ENCODE peak calls at places on chromosomes 16 and 17, in four cellular contexts. T is K562, C is H1, Y is HepG2. N is an unnamed sample.

GRCh38 chr17:8288336-8289102 is at the start of gene RANGRF:
- DNase-seq in T (peak; percentile 68), C (peak; percentile 60), Y (peak; percentile 77), N (peak; percentile 40)

GRCh38 chr17:36686123-36686669 is 84.8 kb downstream of the MRM1 start:
- DNase-seq in T (no peak), C (no peak), Y (no peak), N (no peak)

GRCh38 chr17:8188408-8188839 is 1.6 kb downstream of the BORCS6 start:
- DNase-seq in T (no peak), C (no peak), Y (no peak), N (no peak)

GRCh38 chr16:2473999-2474876 is 689 bp upstream of the TBC1D24 start:
- DNase-seq in T (peak; percentile 63), C (no peak), Y (no peak), N (no peak)

GRCh38 chr17:16516594-16517018 is 24.6 kb upstream of the LRRC75A start:
- DNase-seq in T (peak; percentile 39), C (no peak), Y (no peak), N (no peak)

GRCh38 chr17:4740025-4740351 is 260 bp upstream of the CXCL16 start:
- DNase-seq in T (no peak), C (no peak), Y (no peak), N (no peak)

GRCh38 chr16:77660311-77660710 is 62.0 kb upstream of the NUDT7 start:
- DNase-seq in T (peak; percentile 16), C (no peak), Y (peak; percentile 35), N (no peak)

GRCh38 chr17:17555151-17555550 is 36.4 kb downstream of the PEMT start:
- DNase-seq in T (no peak), C (no peak), Y (no peak), N (no peak)

GRCh38 chr17:71441098-71441497 is 679.7 kb upstream of the SOX9 start:
- DNase-seq in T (no peak), C (no peak), Y (no peak), N (no peak)

GRCh38 chr17:31195305-31195704 is 100.5 kb downstream of the NF1 start:
- DNase-seq in T (no peak), C (no peak), Y (no peak), N (no peak)

GRCh38 chr17:5769936-5770335 is 185.6 kb upstream of the NLRP1 start:
- DNase-seq in T (no peak), C (no peak), Y (no peak), N (no peak)

GRCh38 chr17:28545141-28545503 is 7.3 kb downstream of the UNC119 start:
- DNase-seq in T (no peak), C (no peak), Y (no peak), N (no peak)

GRCh38 chr17:49755681-49756283 is 8.1 kb downstream of the FAM117A start:
- DNase-seq in T (no peak), C (no peak), Y (no peak), N (no peak)

GRCh38 chr16:11139624-11140375 is 116.2 kb downstream of the SOCS1 start:
- DNase-seq in T (no peak), C (no peak), Y (peak; percentile 62), N (no peak)

GRCh38 chr16:69417537-69418199 is 6.8 kb upstream of the CYB5B start:
- DNase-seq in T (no peak), C (no peak), Y (peak; percentile 58), N (no peak)

GRCh38 chr16:71373073-71373472 is 14.6 kb downstream of the CALB2 start:
- DNase-seq in T (no peak), C (no peak), Y (no peak), N (no peak)

GRCh38 chr17:65222216-65222738 is 85.1 kb downstream of the RGS9 start:
- DNase-seq in T (no peak), C (no peak), Y (no peak), N (no peak)

GRCh38 chr17:1703063-1703462 is 7.1 kb downstream of the TLCD2 start:
- DNase-seq in T (no peak), C (no peak), Y (no peak), N (no peak)

GRCh38 chr16:3355589-3355988 is at the start of gene OR2C1:
- DNase-seq in T (no peak), C (no peak), Y (no peak), N (no peak)

GRCh38 chr17:62826956-62827355 is 18.8 kb upstream of the MARCHF10 start:
- DNase-seq in T (no peak), C (no peak), Y (no peak), N (no peak)

GRCh38 chr17:34717092-34717491 is 137.7 kb downstream of the TMEM132E start:
- DNase-seq in T (no peak), C (no peak), Y (no peak), N (no peak)

GRCh38 chr16:15041260-15042011 is 14.4 kb downstream of the NTAN1 start:
- DNase-seq in T (peak; percentile 47), C (no peak), Y (no peak), N (no peak)

GRCh38 chr17:77140878-77141767 is at the start of gene SEC14L1:
- DNase-seq in T (peak; percentile 77), C (peak; percentile 29), Y (peak; percentile 68), N (no peak)

GRCh38 chr16:72927199-72928088 is 120.5 kb downstream of the ZFHX3 start:
- DNase-seq in T (no peak), C (no peak), Y (peak; percentile 95), N (no peak)

GRCh38 chr16:72924918-72925630 is 122.9 kb downstream of the ZFHX3 start:
- DNase-seq in T (no peak), C (no peak), Y (peak; percentile 100), N (no peak)

GRCh38 chr16:72926671-72927070 is 121.3 kb downstream of the ZFHX3 start:
- DNase-seq in T (no peak), C (no peak), Y (no peak), N (no peak)

GRCh38 chr16:72925631-72925979 is 122.3 kb downstream of the ZFHX3 start:
- DNase-seq in T (no peak), C (no peak), Y (no peak), N (no peak)

GRCh38 chr16:72928089-72928981 is 119.6 kb downstream of the ZFHX3 start:
- DNase-seq in T (no peak), C (no peak), Y (no peak), N (no peak)
- TF ChIP-seq HDAC6 in T (no peak), C (no peak), Y (no peak), N (no peak)

DNA sequence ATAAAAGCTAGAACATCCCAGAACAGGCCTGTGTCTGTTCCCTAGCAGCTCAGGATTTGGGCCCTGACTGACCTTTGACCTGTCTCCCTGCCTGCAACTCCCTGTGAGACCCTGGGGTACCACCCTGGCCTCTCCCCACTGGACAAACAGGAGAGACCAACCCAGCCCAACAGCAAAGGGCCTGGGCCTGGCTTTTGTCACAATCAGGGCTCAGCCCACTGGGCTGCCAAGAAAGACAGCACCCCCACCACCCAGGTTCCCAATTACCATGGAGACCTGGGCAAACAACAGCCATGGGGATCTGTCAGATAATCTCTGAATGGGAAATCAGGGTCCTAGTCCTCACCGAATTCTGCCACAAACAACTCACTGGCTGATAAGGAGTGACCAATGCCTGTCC is 11.1 kb downstream of the PLLP start:
- DNase-seq in T (peak; percentile 10), C (no peak), Y (no peak), N (no peak)
- TF ChIP-seq HDAC6 in T (no peak), C (no peak), Y (no peak), N (no peak)

DNA sequence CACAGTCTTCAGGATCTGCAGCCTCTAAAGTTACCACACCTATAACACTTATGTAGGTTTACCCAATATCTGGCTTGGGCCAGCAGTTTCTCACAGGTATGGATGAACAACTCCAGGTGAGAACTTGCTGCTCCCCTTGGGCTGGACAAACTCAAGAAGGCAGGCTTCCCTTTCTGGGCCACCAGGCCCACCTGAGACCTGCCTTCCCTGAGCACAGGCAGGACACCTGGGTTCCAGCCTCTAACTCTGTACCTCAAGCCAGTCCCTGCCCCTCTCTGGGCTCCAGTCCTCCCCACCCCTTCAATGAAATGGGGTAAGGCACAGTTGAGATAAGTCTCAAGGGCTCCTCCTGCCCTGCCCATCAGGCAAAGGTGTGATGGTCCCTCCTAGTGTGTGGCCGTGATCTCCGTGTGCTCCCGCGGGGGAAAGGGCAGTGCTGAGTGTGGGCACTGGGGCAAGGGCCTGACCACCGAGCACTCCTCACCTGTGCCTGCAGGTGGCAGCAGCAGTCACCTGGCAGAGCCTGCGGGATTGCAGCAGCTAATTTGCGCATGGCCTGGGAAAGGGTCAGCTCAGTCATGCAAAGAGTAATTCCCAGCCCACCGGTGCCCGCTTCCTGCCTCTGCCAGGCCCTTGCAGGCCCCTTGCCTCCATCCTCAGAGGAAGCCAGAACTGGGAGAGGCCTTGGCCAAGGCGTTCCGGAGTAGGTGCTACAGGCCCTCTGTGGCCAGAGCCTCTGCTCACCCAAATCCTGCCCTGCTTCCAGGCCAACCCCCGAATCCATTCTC is 28.2 kb upstream of the ADGRG1 start:
- DNase-seq in T (peak; percentile 56), C (peak; percentile 59), Y (peak; percentile 70), N (no peak)
- TF ChIP-seq HDAC6 in T (no peak), C (no peak), Y (no peak), N (no peak)

DNA sequence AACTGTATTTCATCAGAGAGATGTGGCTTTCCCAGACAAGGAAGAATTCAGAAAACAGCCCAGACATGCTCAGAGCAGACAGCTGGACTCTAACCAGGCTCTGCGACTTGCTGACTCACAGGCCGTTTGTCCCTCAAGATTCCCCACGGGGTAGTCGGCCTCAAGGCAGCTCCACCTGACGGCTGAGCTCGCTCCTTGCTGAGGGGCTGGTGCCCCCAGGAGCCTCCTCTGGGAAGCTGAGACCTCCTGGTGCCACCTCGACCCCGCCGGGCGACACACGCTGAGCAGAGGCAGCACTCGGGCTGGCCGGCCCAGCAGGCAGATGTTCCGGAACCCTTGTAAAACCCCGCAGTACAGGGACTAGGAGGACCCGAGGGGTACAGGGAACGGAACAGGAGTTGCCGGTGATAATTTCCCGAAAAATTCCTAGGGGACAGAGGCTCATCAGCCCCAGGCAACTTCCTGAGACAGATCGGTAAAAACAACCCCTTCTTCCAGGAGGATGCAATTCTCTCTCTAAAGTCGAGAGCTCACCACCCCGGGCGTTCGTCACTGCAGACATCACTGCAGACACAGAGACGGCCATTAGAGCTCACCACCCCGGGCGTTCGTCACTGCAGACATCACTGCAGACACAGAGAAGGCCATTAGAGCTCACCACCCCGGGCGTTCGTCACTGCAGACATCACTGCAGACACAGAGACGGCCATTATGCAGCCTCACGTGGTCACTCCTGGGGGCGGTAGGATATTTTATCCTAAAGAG is 19.9 kb downstream of the RPH3AL start:
- DNase-seq in T (no peak), C (no peak), Y (no peak), N (no peak)
- TF ChIP-seq HDAC6 in T (no peak), C (no peak), Y (no peak), N (no peak)

GRCh38 chr17:56319531-56319930 is 166.3 kb downstream of the ANKFN1 start:
- DNase-seq in T (peak; percentile 17), C (no peak), Y (peak; percentile 58), N (peak; percentile 2)
- TF ChIP-seq HDAC6 in T (no peak), C (no peak), Y (no peak), N (no peak)

GRCh38 chr16:87762071-87762571 is 3.7 kb downstream of the KLHDC4 start:
- DNase-seq in T (no peak), C (no peak), Y (no peak), N (no peak)
- TF ChIP-seq HDAC6 in T (no peak), C (no peak), Y (no peak), N (no peak)

GRCh38 chr17:37726891-37727780 is 17.7 kb downstream of the HNF1B start:
- DNase-seq in T (no peak), C (no peak), Y (no peak), N (no peak)

GRCh38 chr17:37725021-37725585 is 19.8 kb downstream of the HNF1B start:
- DNase-seq in T (no peak), C (no peak), Y (no peak), N (no peak)

GRCh38 chr17:37726248-37726647 is 18.6 kb downstream of the HNF1B start:
- DNase-seq in T (no peak), C (no peak), Y (no peak), N (no peak)

GRCh38 chr17:37729905-37730304 is 15.0 kb downstream of the HNF1B start:
- DNase-seq in T (no peak), C (no peak), Y (peak; percentile 78), N (no peak)

GRCh38 chr17:37725601-37726146 is 19.2 kb downstream of the HNF1B start:
- DNase-seq in T (no peak), C (no peak), Y (no peak), N (no peak)
- TF ChIP-seq HDAC6 in T (no peak), C (no peak), Y (no peak), N (no peak)

N was measured in GM12878.